ENCODE peak calls at places on chromosomes 16 and 17, in five cellular contexts. K, O, W, L and J are unnamed samples.

GRCh38 chr16:35134471-35134870 is 1675.1 kb downstream of the TP53TG3F start:
- DNase-seq in K (no peak), O (no peak), W (no peak), L (no peak), J (no peak)

GRCh38 chr17:27657620-27658019 is 26.6 kb downstream of the LGALS9 start:
- DNase-seq in K (no peak), O (no peak), W (no peak), L (no peak), J (peak)

GRCh38 chr17:74002241-74002640 is 201.2 kb upstream of the RPL38 start:
- DNase-seq in K (no peak), O (no peak), W (no peak), L (no peak), J (no peak)

GRCh38 chr16:8905168-8905762 is 23.1 kb downstream of the LITAFD start:
- DNase-seq in K (no peak), O (peak), W (no peak), L (no peak), J (peak)

GRCh38 chr16:10277597-10277996 is 95.4 kb upstream of the GRIN2A start:
- DNase-seq in K (no peak), O (no peak), W (no peak), L (no peak), J (no peak)

GRCh38 chr17:72838581-72838980 is 253.9 kb downstream of the SLC39A11 start:
- DNase-seq in K (no peak), O (no peak), W (no peak), L (no peak), J (no peak)

GRCh38 chr17:179721-180379 is 1.6 kb downstream of the DOC2B start:
- DNase-seq in K (no peak), O (no peak), W (no peak), L (no peak), J (no peak)

GRCh38 chr17:79100405-79100804 is 25.8 kb downstream of the ENGASE start:
- DNase-seq in K (no peak), O (no peak), W (no peak), L (no peak), J (no peak)

GRCh38 chr16:74999208-74999682 is 421 bp downstream of the ZNRF1 start:
- DNase-seq in K (no peak), O (no peak), W (peak), L (no peak), J (no peak)

GRCh38 chr17:4725646-4726300 is 5.5 kb upstream of the MED11 start:
- DNase-seq in K (no peak), O (no peak), W (no peak), L (no peak), J (no peak)

GRCh38 chr17:10127819-10128375 is 70.5 kb downstream of the GAS7 start:
- DNase-seq in K (no peak), O (no peak), W (no peak), L (peak), J (no peak)

GRCh38 chr16:65315004-65315398 is 193.1 kb upstream of the CDH11 start:
- DNase-seq in K (no peak), O (no peak), W (no peak), L (no peak), J (no peak)

GRCh38 chr17:80475949-80476876 is at the start of gene NPTX1:
- DNase-seq in K (no peak), O (no peak), W (no peak), L (no peak), J (no peak)

GRCh38 chr16:89320717-89321501 is 103.4 kb downstream of the ZNF778 start:
- DNase-seq in K (no peak), O (no peak), W (peak), L (no peak), J (peak)

DNA sequence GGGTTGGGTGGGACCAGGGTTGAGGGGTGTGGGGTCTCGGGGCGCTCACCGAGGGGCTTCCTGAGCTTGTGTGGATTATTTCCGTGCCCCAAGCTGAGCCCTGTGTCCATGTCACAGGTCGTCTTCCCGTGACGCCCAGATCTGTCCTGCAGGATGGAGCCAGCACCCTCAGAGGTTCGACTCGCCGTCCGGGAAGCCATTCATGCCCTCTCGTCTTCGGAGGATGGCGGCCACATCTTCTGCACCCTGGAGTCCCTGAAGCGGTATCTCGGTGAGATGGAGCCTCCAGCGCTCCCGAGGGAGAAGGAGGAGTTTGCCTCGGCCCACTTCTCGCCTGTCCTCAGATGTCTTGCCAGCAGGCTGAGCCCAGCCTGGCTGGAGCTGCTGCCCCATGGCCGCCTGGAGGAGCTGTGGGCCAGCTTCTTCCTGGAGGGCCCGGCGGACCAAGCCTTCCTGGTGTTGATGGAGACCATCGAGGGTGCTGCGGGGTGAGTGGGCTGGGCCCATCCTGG is 1.0 kb downstream of the TELO2 start:
- DNase-seq in K (no peak), O (peak), W (peak), L (peak), J (peak)
- TF ChIP-seq HDAC2 in K (no peak), O (no peak), W (no peak), L (no peak), J (no peak)

GRCh38 chr16:22623351-22623781 is 112.7 kb downstream of the NPIPB5 start:
- DNase-seq in K (no peak), O (no peak), W (no peak), L (no peak), J (no peak)

GRCh38 chr16:22622703-22623102 is 112.0 kb downstream of the NPIPB5 start:
- DNase-seq in K (no peak), O (no peak), W (no peak), L (no peak), J (no peak)

GRCh38 chr16:22621571-22622148 is 111.0 kb downstream of the NPIPB5 start:
- DNase-seq in K (no peak), O (no peak), W (no peak), L (no peak), J (no peak)

GRCh38 chr16:22614271-22614947 is 103.7 kb downstream of the NPIPB5 start:
- DNase-seq in K (no peak), O (peak), W (no peak), L (no peak), J (peak)

GRCh38 chr16:22618842-22619241 is 108.2 kb downstream of the NPIPB5 start:
- DNase-seq in K (no peak), O (no peak), W (no peak), L (no peak), J (no peak)
- H3K4me2 ChIP-seq in K (no peak), O (no peak), W (peak), L (no peak), J (no peak)

GRCh38 chr16:1941924-1942809 is 832 bp downstream of the MSRB1 start:
- DNase-seq in K (no peak), O (no peak), W (peak), L (no peak), J (no peak)
- TF ChIP-seq HDAC2 in K (no peak), O (no peak), W (no peak), L (no peak), J (no peak)

GRCh38 chr17:7574176-7574953 is 5.1 kb upstream of the CD68 start:
- DNase-seq in K (no peak), O (no peak), W (no peak), L (no peak), J (no peak)

GRCh38 chr17:7575481-7575883 is 4.0 kb upstream of the CD68 start:
- DNase-seq in K (no peak), O (no peak), W (no peak), L (no peak), J (no peak)

GRCh38 chr17:7577327-7578199 is 1.9 kb upstream of the CD68 start:
- DNase-seq in K (no peak), O (no peak), W (no peak), L (no peak), J (no peak)

GRCh38 chr17:7575959-7576358 is 3.5 kb upstream of the CD68 start:
- DNase-seq in K (no peak), O (no peak), W (no peak), L (no peak), J (no peak)

GRCh38 chr17:7576432-7576937 is 3.0 kb upstream of the CD68 start:
- DNase-seq in K (no peak), O (no peak), W (no peak), L (no peak), J (no peak)
- H3K4me2 ChIP-seq in K (peak), O (no peak), W (no peak), L (no peak), J (peak)

GRCh38 chr17:17931159-17931558 is 41.0 kb downstream of the TOM1L2 start:
- DNase-seq in K (no peak), O (no peak), W (no peak), L (no peak), J (no peak)

GRCh38 chr17:17930674-17931073 is 41.5 kb downstream of the TOM1L2 start:
- DNase-seq in K (no peak), O (no peak), W (no peak), L (no peak), J (no peak)

GRCh38 chr17:17926840-17927449 is 45.3 kb downstream of the TOM1L2 start:
- DNase-seq in K (no peak), O (peak), W (no peak), L (no peak), J (no peak)

GRCh38 chr17:17928422-17929386 is 43.5 kb downstream of the TOM1L2 start:
- DNase-seq in K (no peak), O (no peak), W (no peak), L (no peak), J (no peak)

GRCh38 chr17:17929655-17930380 is 42.4 kb downstream of the TOM1L2 start:
- DNase-seq in K (no peak), O (no peak), W (no peak), L (no peak), J (no peak)
- TF ChIP-seq HDAC2 in K (no peak), O (no peak), W (no peak), L (no peak), J (no peak)

DNA sequence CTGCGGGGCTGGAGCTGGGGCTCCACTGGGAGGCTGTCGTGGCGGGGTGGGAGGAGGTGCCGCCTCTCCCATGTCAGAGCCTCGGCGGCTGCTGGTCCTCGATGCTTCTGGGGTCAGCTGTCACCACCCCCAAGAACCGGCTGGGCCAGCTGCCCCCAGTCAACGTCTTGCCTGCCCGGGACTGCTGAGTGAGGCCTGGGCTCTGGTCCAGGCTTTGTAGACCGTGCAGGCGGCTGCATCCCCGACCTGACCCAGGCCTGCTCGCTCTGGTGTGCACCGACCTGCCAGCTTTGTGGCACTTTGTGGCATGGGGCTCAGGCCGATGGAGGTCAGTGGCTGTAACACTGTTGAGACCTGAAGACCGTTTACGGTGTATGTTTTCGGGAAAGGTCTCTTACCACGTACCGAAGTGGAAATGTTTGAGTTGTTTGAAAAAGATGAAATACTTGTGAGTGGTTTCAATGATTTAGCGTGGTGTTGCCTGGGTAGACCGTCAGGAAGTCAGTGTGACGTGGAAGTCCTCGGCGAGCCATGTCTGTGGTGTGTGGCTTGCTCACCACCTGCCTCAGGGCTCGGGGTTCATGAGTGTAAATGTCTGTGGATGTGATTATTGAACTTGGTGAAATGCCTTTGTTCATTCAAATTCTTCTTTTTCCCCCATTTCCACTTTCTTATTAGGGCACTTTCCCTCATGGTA is 53.2 kb upstream of the ZNF750 start:
- DNase-seq in K (no peak), O (no peak), W (no peak), L (no peak), J (no peak)
- H3K4me2 ChIP-seq in K (no peak), O (no peak), W (no peak), L (no peak), J (no peak)

GRCh38 chr16:24583494-24583893 is 44.1 kb downstream of the RBBP6 start:
- DNase-seq in K (no peak), O (no peak), W (no peak), L (no peak), J (no peak)
- TF ChIP-seq HDAC2 in K (no peak), O (no peak), W (no peak), L (no peak), J (no peak)